ENCODE peak calls at places on chromosomes 7 and 10, in five cellular contexts. One of them, this sample, is unnamed.

GRCh38 chr7:131327626-131328386 is at the start of gene MKLN1:
- DNase-seq in coronary artery: peak; percentile 91
- DNase-seq in AG04449: no peak
- DNase-seq in CD4-positive, alpha-beta T cell: peak; percentile 85
- DNase-seq in NB4: peak; percentile 96
- DNase-seq in this sample: peak; percentile 95

GRCh38 chr10:116654816-116655215 is 34.1 kb downstream of the PNLIPRP2 start:
- DNase-seq in NB4: peak; percentile 7
- DNase-seq in CD4-positive, alpha-beta T cell: no peak
- DNase-seq in coronary artery: no peak
- DNase-seq in AG04449: no peak
- DNase-seq in this sample: no peak

GRCh38 chr10:96488161-96488935 is 25.4 kb downstream of the TLL2 start:
- DNase-seq in CD4-positive, alpha-beta T cell: no peak
- DNase-seq in AG04449: no peak
- DNase-seq in coronary artery: no peak
- DNase-seq in NB4: no peak
- DNase-seq in this sample: no peak

GRCh38 chr7:140342732-140343514 is 55.4 kb downstream of the SLC37A3 start:
- DNase-seq in CD4-positive, alpha-beta T cell: no peak
- DNase-seq in coronary artery: no peak
- DNase-seq in AG04449: no peak
- DNase-seq in NB4: peak; percentile 92
- DNase-seq in this sample: no peak

GRCh38 chr7:37433166-37433565 is 15.5 kb downstream of the ELMO1 start:
- DNase-seq in AG04449: no peak
- DNase-seq in NB4: peak; percentile 38
- DNase-seq in CD4-positive, alpha-beta T cell: no peak
- DNase-seq in coronary artery: no peak
- DNase-seq in this sample: no peak

GRCh38 chr7:29454464-29454863 is 109.2 kb upstream of the PRR15 start:
- DNase-seq in CD4-positive, alpha-beta T cell: no peak
- DNase-seq in coronary artery: no peak
- DNase-seq in NB4: peak; percentile 6
- DNase-seq in AG04449: no peak
- DNase-seq in this sample: no peak

GRCh38 chr10:27330074-27330473 is 89.5 kb upstream of the ACBD5 start:
- DNase-seq in coronary artery: no peak
- DNase-seq in CD4-positive, alpha-beta T cell: no peak
- DNase-seq in AG04449: no peak
- DNase-seq in NB4: no peak
- DNase-seq in this sample: no peak

GRCh38 chr10:77531441-77532001 is 106.1 kb downstream of the KCNMA1 start:
- DNase-seq in NB4: peak; percentile 58
- DNase-seq in CD4-positive, alpha-beta T cell: no peak
- DNase-seq in AG04449: peak; percentile 59
- DNase-seq in coronary artery: peak; percentile 87
- DNase-seq in this sample: no peak

GRCh38 chr7:4021413-4021812 is 660.7 kb upstream of the FOXK1 start:
- DNase-seq in AG04449: no peak
- DNase-seq in coronary artery: peak; percentile 21
- DNase-seq in CD4-positive, alpha-beta T cell: no peak
- DNase-seq in NB4: no peak
- DNase-seq in this sample: no peak

GRCh38 chr7:143288836-143289235 is 685 bp downstream of the CASP2 start:
- DNase-seq in CD4-positive, alpha-beta T cell: no peak
- DNase-seq in coronary artery: no peak
- DNase-seq in AG04449: no peak
- DNase-seq in NB4: peak; percentile 44
- DNase-seq in this sample: no peak

GRCh38 chr7:45181286-45181960 is 23.8 kb downstream of the RAMP3 start:
- DNase-seq in AG04449: no peak
- DNase-seq in coronary artery: no peak
- DNase-seq in CD4-positive, alpha-beta T cell: no peak
- DNase-seq in NB4: no peak
- DNase-seq in this sample: no peak

GRCh38 chr10:72480861-72481260 is 126.1 kb upstream of the DNAJB12 start:
- DNase-seq in coronary artery: no peak
- DNase-seq in AG04449: no peak
- DNase-seq in CD4-positive, alpha-beta T cell: no peak
- DNase-seq in NB4: no peak
- DNase-seq in this sample: no peak

GRCh38 chr10:72485701-72486100 is 131.0 kb upstream of the DNAJB12 start:
- DNase-seq in NB4: no peak
- DNase-seq in coronary artery: no peak
- DNase-seq in AG04449: no peak
- DNase-seq in CD4-positive, alpha-beta T cell: no peak
- DNase-seq in this sample: no peak

GRCh38 chr10:72487116-72487515 is 132.4 kb upstream of the DNAJB12 start:
- DNase-seq in NB4: no peak
- DNase-seq in AG04449: no peak
- DNase-seq in CD4-positive, alpha-beta T cell: no peak
- DNase-seq in coronary artery: no peak
- DNase-seq in this sample: no peak

GRCh38 chr10:72484521-72484920 is 129.8 kb upstream of the DNAJB12 start:
- DNase-seq in NB4: no peak
- DNase-seq in CD4-positive, alpha-beta T cell: no peak
- DNase-seq in AG04449: no peak
- DNase-seq in coronary artery: no peak
- DNase-seq in this sample: no peak

DNA sequence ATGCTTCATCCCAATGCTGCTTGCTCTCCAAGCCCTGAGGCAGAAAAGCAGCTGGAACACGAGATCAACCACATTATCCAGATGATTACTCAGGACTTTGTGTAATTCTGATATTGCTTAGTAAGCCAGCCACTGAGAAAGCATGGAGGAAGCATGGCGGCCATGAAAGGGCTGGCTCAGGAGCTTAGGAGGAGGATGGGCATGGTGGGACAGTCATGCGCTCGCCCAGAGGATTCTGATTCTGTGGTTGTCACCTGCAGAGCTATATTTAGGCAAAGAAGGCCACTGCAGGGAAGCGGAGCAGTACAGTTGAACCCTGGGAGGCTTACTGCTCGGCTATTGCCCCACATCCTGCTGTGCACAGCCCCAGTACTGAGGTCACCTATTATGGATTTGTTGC is 128.7 kb upstream of the DNAJB12 start:
- DNase-seq in CD4-positive, alpha-beta T cell: no peak
- DNase-seq in coronary artery: no peak
- DNase-seq in AG04449: no peak
- DNase-seq in NB4: peak; percentile 98
- DNase-seq in this sample: no peak
- TF ChIP-seq CTCF in CD4-positive, alpha-beta T cell: no peak
- TF ChIP-seq CTCF in coronary artery: no peak
- TF ChIP-seq CTCF in AG04449: no peak
- TF ChIP-seq CTCF in NB4: no peak
- TF ChIP-seq CTCF in this sample: no peak

GRCh38 chr10:35598379-35598778 is 6.8 kb upstream of the GJD4 start:
- DNase-seq in NB4: no peak
- DNase-seq in CD4-positive, alpha-beta T cell: no peak
- DNase-seq in AG04449: no peak
- DNase-seq in coronary artery: no peak
- DNase-seq in this sample: no peak
- TF ChIP-seq CTCF in NB4: no peak
- TF ChIP-seq CTCF in CD4-positive, alpha-beta T cell: no peak
- TF ChIP-seq CTCF in AG04449: peak; percentile 39
- TF ChIP-seq CTCF in coronary artery: peak; percentile 22
- TF ChIP-seq CTCF in this sample: peak; percentile 6

DNA sequence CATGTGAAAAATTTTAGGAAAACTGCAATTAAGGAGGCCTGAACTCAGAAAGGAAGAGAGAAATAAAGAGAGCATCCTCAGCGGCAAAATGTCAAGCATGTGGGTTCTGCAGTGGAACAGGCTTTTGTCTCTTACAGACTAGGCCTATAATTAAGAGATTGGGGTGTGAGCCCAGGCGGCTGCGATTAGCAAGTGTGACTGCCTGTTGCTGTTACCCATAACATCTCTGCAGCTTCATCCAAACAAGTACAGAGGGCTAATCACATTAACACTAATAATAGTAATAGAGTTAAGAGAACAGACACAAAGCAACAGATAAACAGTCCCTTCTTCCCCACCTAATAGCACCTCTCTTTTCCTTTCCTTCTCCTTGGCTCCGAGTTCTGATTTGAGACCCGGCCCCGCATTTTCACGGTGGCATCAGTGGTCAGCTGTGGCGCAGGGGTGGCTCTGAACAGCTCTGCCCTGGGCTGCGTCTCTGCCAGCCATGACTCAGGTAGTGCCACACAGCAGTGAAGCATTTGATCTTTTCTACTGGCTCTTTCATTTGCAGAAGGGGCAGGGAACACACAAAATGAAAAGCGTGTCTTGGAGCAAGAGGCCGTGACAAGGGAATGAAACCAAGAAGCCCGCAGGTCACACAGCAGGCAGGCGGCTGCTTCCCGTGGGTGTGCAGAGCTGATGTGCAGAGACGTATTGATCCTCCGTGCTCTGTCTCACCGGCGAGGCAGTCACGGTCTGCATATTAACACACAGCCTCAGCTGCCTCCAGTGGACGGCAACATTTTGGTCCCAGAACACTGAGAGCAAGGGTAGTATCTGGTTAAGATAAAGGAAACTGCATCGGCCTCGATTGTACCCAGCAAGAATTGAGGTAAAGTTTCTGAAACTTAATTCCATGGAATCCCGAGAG is 103.1 kb downstream of the KLF6 start:
- DNase-seq in NB4: no peak
- DNase-seq in coronary artery: no peak
- DNase-seq in AG04449: no peak
- DNase-seq in CD4-positive, alpha-beta T cell: no peak
- DNase-seq in this sample: no peak
- TF ChIP-seq CTCF in NB4: no peak
- TF ChIP-seq CTCF in coronary artery: no peak
- TF ChIP-seq CTCF in AG04449: no peak
- TF ChIP-seq CTCF in CD4-positive, alpha-beta T cell: no peak
- TF ChIP-seq CTCF in this sample: no peak

DNA sequence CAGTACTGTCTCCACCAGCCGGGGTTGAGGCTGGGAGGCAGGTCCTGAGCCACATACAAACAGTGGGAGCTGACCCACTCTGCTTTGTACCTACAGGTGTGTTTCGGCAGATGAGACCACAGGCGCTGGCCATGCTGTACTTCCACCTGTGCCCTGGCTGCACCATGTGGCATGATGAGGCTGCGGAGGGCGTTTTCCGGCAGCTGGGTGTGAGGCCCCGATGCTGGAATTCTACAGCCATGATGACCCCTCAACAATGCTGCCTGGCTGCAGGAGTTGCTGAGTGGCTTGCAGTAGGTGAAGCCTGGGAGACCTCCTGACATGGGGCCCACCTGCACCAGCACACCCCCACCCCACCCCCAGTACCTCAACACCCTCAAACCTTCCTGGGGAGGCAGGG is 18.0 kb downstream of the IMPDH1 start:
- DNase-seq in AG04449: no peak
- DNase-seq in NB4: no peak
- DNase-seq in coronary artery: no peak
- DNase-seq in CD4-positive, alpha-beta T cell: no peak
- DNase-seq in this sample: no peak
- TF ChIP-seq CTCF in AG04449: no peak
- TF ChIP-seq CTCF in NB4: no peak
- TF ChIP-seq CTCF in coronary artery: no peak
- TF ChIP-seq CTCF in CD4-positive, alpha-beta T cell: no peak
- TF ChIP-seq CTCF in this sample: no peak

DNA sequence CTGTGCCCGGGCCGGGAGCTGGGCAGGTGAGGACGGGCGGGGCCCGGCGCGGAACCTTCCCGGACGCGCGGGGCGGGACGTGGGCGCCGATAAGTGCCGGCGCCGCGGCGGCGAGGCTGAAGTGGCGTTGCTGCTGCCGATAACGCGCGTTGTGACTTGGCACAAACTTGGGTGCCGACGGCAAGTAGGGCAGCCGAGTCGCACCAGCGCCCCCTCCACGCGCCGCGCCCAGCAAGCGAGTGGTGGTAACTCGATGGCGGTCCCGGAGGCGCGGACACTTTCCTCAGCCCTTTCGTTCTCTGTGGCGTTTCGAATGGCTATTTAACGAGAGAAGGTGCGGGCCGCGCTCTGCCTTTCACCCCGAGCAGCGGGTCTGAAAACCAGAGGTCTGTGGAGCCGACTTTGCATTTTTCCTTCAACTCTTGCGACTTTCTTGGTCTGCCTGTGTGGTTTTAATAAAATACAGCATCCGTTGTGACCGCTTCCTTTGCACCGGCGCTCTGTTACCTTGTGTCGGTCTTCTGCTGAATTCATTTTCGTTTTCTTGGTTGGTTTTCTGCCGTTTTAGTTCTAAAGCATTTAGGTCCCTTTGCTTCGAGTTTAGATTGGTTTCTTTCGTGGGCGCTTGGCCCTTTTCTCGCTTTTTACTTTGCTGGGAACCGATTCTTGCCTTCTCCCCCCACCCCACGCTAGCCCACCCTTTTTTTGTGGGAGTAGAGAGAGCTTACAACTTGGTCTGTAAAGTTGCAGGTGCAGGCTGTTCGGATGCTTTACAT is 704 bp downstream of the STK17A start:
- DNase-seq in AG04449: no peak
- DNase-seq in CD4-positive, alpha-beta T cell: peak; percentile 50
- DNase-seq in coronary artery: peak; percentile 82
- DNase-seq in NB4: peak; percentile 88
- DNase-seq in this sample: peak; percentile 23
- TF ChIP-seq CTCF in AG04449: peak; percentile 42
- TF ChIP-seq CTCF in CD4-positive, alpha-beta T cell: peak; percentile 28
- TF ChIP-seq CTCF in coronary artery: no peak
- TF ChIP-seq CTCF in NB4: peak; percentile 20
- TF ChIP-seq CTCF in this sample: peak; percentile 37

GRCh38 chr10:124719213-124719851 is 24.8 kb downstream of the FAM53B start:
- DNase-seq in CD4-positive, alpha-beta T cell: peak; percentile 53
- DNase-seq in NB4: peak; percentile 68
- DNase-seq in AG04449: no peak
- DNase-seq in coronary artery: no peak
- DNase-seq in this sample: peak; percentile 75
- TF ChIP-seq CTCF in CD4-positive, alpha-beta T cell: peak; percentile 68
- TF ChIP-seq CTCF in NB4: peak; percentile 52
- TF ChIP-seq CTCF in AG04449: peak; percentile 24
- TF ChIP-seq CTCF in coronary artery: no peak
- TF ChIP-seq CTCF in this sample: peak; percentile 65

GRCh38 chr7:128871050-128871449 is 8.4 kb downstream of the ATP6V1F start:
- DNase-seq in AG04449: no peak
- DNase-seq in NB4: no peak
- DNase-seq in coronary artery: no peak
- DNase-seq in CD4-positive, alpha-beta T cell: no peak
- DNase-seq in this sample: no peak

GRCh38 chr7:128868624-128869137 is 6.0 kb downstream of the ATP6V1F start:
- DNase-seq in AG04449: no peak
- DNase-seq in coronary artery: no peak
- DNase-seq in CD4-positive, alpha-beta T cell: no peak
- DNase-seq in NB4: no peak
- DNase-seq in this sample: no peak

GRCh38 chr7:128867842-128868623 is 5.4 kb downstream of the ATP6V1F start:
- DNase-seq in AG04449: no peak
- DNase-seq in coronary artery: no peak
- DNase-seq in NB4: no peak
- DNase-seq in CD4-positive, alpha-beta T cell: no peak
- DNase-seq in this sample: no peak

GRCh38 chr7:128869944-128870285 is 7.3 kb downstream of the ATP6V1F start:
- DNase-seq in CD4-positive, alpha-beta T cell: no peak
- DNase-seq in coronary artery: no peak
- DNase-seq in AG04449: no peak
- DNase-seq in NB4: no peak
- DNase-seq in this sample: no peak

GRCh38 chr7:128869138-128869943 is 6.7 kb downstream of the ATP6V1F start:
- DNase-seq in CD4-positive, alpha-beta T cell: peak; percentile 27
- DNase-seq in AG04449: no peak
- DNase-seq in coronary artery: no peak
- DNase-seq in NB4: peak; percentile 29
- DNase-seq in this sample: peak; percentile 78
- TF ChIP-seq CTCF in CD4-positive, alpha-beta T cell: no peak
- TF ChIP-seq CTCF in AG04449: peak; percentile 29
- TF ChIP-seq CTCF in coronary artery: no peak
- TF ChIP-seq CTCF in NB4: no peak
- TF ChIP-seq CTCF in this sample: peak; percentile 40